ENCODE peak calls at places on chromosomes 13 and 19, in eight cellular contexts. I is body of pancreas, Q is adrenal gland, K is cardiac muscle cell, Y is uterus, J is heart right ventricle, L is ovary, R is left ventricle myocardium inferior. D is an unnamed sample.

GRCh38 chr19:11370744-11371143 is 3.7 kb upstream of the SWSAP1 start:
- DNase-seq in I (no peak), J (no peak), K (no peak), R (no peak), Y (no peak), L (no peak), Q (no peak), D (no peak)

GRCh38 chr19:29289020-29289419 is 76.1 kb upstream of the UQCRFS1 start:
- DNase-seq in R (no peak), J (no peak), I (no peak), K (no peak), L (no peak), Q (no peak), Y (no peak), D (no peak)

GRCh38 chr13:48175200-48175599 is 57.8 kb upstream of the ITM2B start:
- DNase-seq in Q (no peak), R (no peak), K (no peak), Y (no peak), L (no peak), J (no peak), I (no peak), D (no peak)

GRCh38 chr19:53507523-53508442 is 30.2 kb upstream of the ZNF331 start:
- DNase-seq in I (no peak), J (no peak), Y (no peak), Q (no peak), R (no peak), K (no peak), L (no peak), D (no peak)

GRCh38 chr13:40345654-40346372 is 320.6 kb downstream of the FOXO1 start:
- DNase-seq in R (no peak), L (no peak), Y (no peak), Q (no peak), I (no peak), J (no peak), K (no peak), D (peak; percentile 66)

GRCh38 chr13:44734204-44734707 is 158.1 kb upstream of the TSC22D1 start:
- DNase-seq in J (peak; percentile 50), L (no peak), R (peak; percentile 51), Y (no peak), Q (peak; percentile 32), I (peak; percentile 58), K (peak; percentile 71), D (no peak)

GRCh38 chr19:42471554-42472249 is 29.0 kb upstream of the CXCL17 start:
- DNase-seq in Q (no peak), I (no peak), L (no peak), Y (no peak), J (no peak), R (no peak), K (peak; percentile 58), D (no peak)

GRCh38 chr13:102945324-102945815 is 99.5 kb downstream of the ERCC5 start:
- DNase-seq in I (no peak), R (no peak), J (no peak), Q (no peak), Y (no peak), L (no peak), K (no peak), D (no peak)

GRCh38 chr19:9885077-9885552 is 50.0 kb downstream of the PIN1 start:
- DNase-seq in Y (peak; percentile 71), I (peak; percentile 12), R (peak; percentile 41), L (peak; percentile 20), Q (no peak), J (peak; percentile 28), K (peak; percentile 74), D (peak; percentile 70)

GRCh38 chr19:48645652-48646191 is at the start of gene CA11:
- DNase-seq in K (peak; percentile 41), J (no peak), I (no peak), R (no peak), Q (peak; percentile 62), L (no peak), Y (no peak), D (no peak)

GRCh38 chr13:94123543-94123942 is 355.9 kb downstream of the DCT start:
- DNase-seq in J (no peak), I (no peak), K (no peak), L (no peak), R (no peak), Y (no peak), Q (no peak), D (no peak)

GRCh38 chr19:43682824-43683661 is 13.1 kb upstream of the PLAUR start:
- DNase-seq in Y (no peak), I (no peak), L (no peak), R (no peak), Q (no peak), J (no peak), K (no peak), D (no peak)

GRCh38 chr13:29049524-29049923 is 229.4 kb downstream of the MTUS2 start:
- DNase-seq in K (no peak), J (no peak), Y (no peak), R (no peak), L (no peak), I (no peak), Q (no peak), D (no peak)

GRCh38 chr19:8512115-8512967 is 1.6 kb downstream of the ZNF414 start:
- DNase-seq in R (no peak), J (no peak), L (peak; percentile 53), K (peak; percentile 24), Q (no peak), Y (no peak), I (no peak), D (no peak)

GRCh38 chr19:19342086-19343015 is 21.7 kb downstream of the MAU2 start:
- DNase-seq in I (peak; percentile 71), K (peak; percentile 70), J (peak; percentile 64), Q (peak; percentile 78), Y (peak; percentile 48), R (peak; percentile 64), L (peak; percentile 58), D (peak; percentile 85)

GRCh38 chr13:90272356-90272755 is 1075.1 kb upstream of the MIR17HG start:
- DNase-seq in L (no peak), Y (no peak), K (peak; percentile 63), Q (no peak), I (no peak), R (no peak), J (no peak), D (no peak)

GRCh38 chr19:4971424-4971793 is 2.5 kb downstream of the KDM4B start:
- DNase-seq in J (no peak), Q (peak; percentile 77), L (peak; percentile 58), K (peak; percentile 15), Y (no peak), I (no peak), R (no peak), D (peak; percentile 65)

GRCh38 chr13:57634829-57635165 is 3.3 kb downstream of the PCDH17 start:
- DNase-seq in L (no peak), K (no peak), Q (no peak), J (peak; percentile 20), I (no peak), Y (no peak), R (no peak), D (peak; percentile 55)

GRCh38 chr19:3509566-3509989 is 3.5 kb downstream of the FZR1 start:
- DNase-seq in Q (peak; percentile 93), K (no peak), I (no peak), R (no peak), L (no peak), Y (no peak), J (no peak), D (no peak)
- H3K4me1 ChIP-seq in Q (peaks cover 46% of the 10 kb centered on the region), K (no peaks in the 10 kb centered on the region), I (peaks cover 34% of the 10 kb centered on the region), R (peaks cover 75% of the 10 kb centered on the region), L (peaks cover 11% of the 10 kb centered on the region), Y (no peaks in the 10 kb centered on the region), J (peaks cover 24% of the 10 kb centered on the region), D (peaks cover 4% of the 10 kb centered on the region)

GRCh38 chr13:77022341-77022740 is 4.6 kb downstream of the FBXL3 start:
- DNase-seq in J (no peak), L (no peak), Y (no peak), R (no peak), I (no peak), K (peak; percentile 54), Q (no peak), D (no peak)
- H3K4me1 ChIP-seq in J (peaks cover 67% of the 10 kb centered on the region), L (peaks cover 6% of the 10 kb centered on the region), Y (peaks cover 22% of the 10 kb centered on the region), R (peaks cover 92% of the 10 kb centered on the region), I (peaks cover 57% of the 10 kb centered on the region), K (no peaks in the 10 kb centered on the region), Q (peaks cover 14% of the 10 kb centered on the region), D (peaks cover 8% of the 10 kb centered on the region)

GRCh38 chr19:38712161-38712748 is 32.0 kb downstream of the CAPN12 start:
- DNase-seq in J (no peak), K (no peak), Q (no peak), I (no peak), L (no peak), R (no peak), Y (no peak), D (no peak)
- H3K4me1 ChIP-seq in J (peaks cover 86% of the 10 kb centered on the region), K (no peaks in the 10 kb centered on the region), Q (peaks cover 60% of the 10 kb centered on the region), I (peaks cover 74% of the 10 kb centered on the region), L (peaks cover 22% of the 10 kb centered on the region), R (peaks cover 100% of the 10 kb centered on the region), Y (peaks cover 15% of the 10 kb centered on the region), D (peaks cover 45% of the 10 kb centered on the region)

DNA sequence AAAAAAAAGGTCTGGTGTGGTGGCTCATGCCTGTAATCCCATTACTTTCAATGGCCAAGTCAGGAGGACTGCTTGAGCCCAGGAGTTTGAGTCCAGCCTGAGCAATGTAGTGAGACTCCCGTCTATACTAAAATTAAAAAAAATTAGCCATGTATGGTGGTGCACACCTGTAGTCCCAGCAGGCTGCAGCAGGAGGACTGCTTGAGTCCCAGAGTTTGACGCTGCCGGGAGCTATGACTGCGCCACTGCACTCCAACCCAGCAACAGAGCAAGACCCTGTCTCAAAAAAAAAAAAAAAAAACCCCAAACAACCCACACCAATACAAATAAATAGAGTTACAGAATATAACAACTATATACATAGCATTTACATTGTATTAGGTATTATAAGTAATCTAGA is 65.7 kb downstream of the MICU2 start:
- DNase-seq in R (no peak), K (no peak), I (no peak), J (no peak), L (no peak), Y (no peak), Q (no peak), D (no peak)
- H3K4me1 ChIP-seq in R (peaks cover 56% of the 10 kb centered on the region), K (peaks cover 66% of the 10 kb centered on the region), I (peaks cover 17% of the 10 kb centered on the region), J (peaks cover 7% of the 10 kb centered on the region), L (no peaks in the 10 kb centered on the region), Y (peaks cover 8% of the 10 kb centered on the region), Q (no peaks in the 10 kb centered on the region), D (no peaks in the 10 kb centered on the region)

GRCh38 chr13:110345701-110346100 is 38.6 kb downstream of the COL4A2 start:
- DNase-seq in I (no peak), J (no peak), K (no peak), L (no peak), Y (peak; percentile 13), Q (no peak), R (no peak), D (no peak)
- H3K4me1 ChIP-seq in I (peaks cover 24% of the 10 kb centered on the region), J (peaks cover 62% of the 10 kb centered on the region), K (peaks cover 31% of the 10 kb centered on the region), L (peaks cover 10% of the 10 kb centered on the region), Y (no peaks in the 10 kb centered on the region), Q (peaks cover 8% of the 10 kb centered on the region), R (peaks cover 78% of the 10 kb centered on the region), D (peaks cover 31% of the 10 kb centered on the region)

GRCh38 chr13:51151463-51151862 is 40.4 kb upstream of the C13orf42 start:
- DNase-seq in Q (no peak), K (no peak), I (no peak), L (no peak), J (no peak), R (no peak), Y (no peak), D (no peak)
- H3K4me1 ChIP-seq in Q (no peaks in the 10 kb centered on the region), K (peaks cover 3% of the 10 kb centered on the region), I (no peaks in the 10 kb centered on the region), L (no peaks in the 10 kb centered on the region), J (no peaks in the 10 kb centered on the region), R (peaks cover 4% of the 10 kb centered on the region), Y (no peaks in the 10 kb centered on the region), D (no peaks in the 10 kb centered on the region)

D was measured in right cardiac atrium.